ENCODE peak calls at places on chromosomes 5 and 9, in nine cellular contexts. Q, C, B, L, P, K, E, T and N are unnamed samples.

GRCh38 chr9:96139592-96140251 is 162.3 kb downstream of the HSD17B3 start:
- DNase-seq in Q (peak; percentile 88), C (peak; percentile 49), B (no peak), L (no peak), P (peak; percentile 38), K (peak; percentile 82), E (peak; percentile 5), T (peak; percentile 88), N (no peak)

GRCh38 chr9:105050296-105050695 is 122.3 kb upstream of the ABCA1 start:
- DNase-seq in Q (no peak), C (no peak), B (no peak), L (no peak), P (no peak), K (no peak), E (no peak), T (no peak), N (no peak)

GRCh38 chr5:35161637-35162248 is 68.5 kb downstream of the PRLR start:
- DNase-seq in Q (no peak), C (no peak), B (no peak), L (no peak), P (no peak), K (no peak), E (no peak), T (peak; percentile 33), N (no peak)

GRCh38 chr5:122501087-122501435 is 189.0 kb downstream of the SNCAIP start:
- DNase-seq in Q (peak; percentile 63), C (no peak), B (no peak), L (no peak), P (no peak), K (no peak), E (no peak), T (no peak), N (no peak)

GRCh38 chr5:14167211-14167845 is 24.2 kb downstream of the TRIO start:
- DNase-seq in Q (peak; percentile 38), C (no peak), B (no peak), L (no peak), P (no peak), K (no peak), E (peak; percentile 55), T (no peak), N (no peak)

GRCh38 chr5:142411656-142412425 is 87.0 kb upstream of the SPRY4 start:
- DNase-seq in Q (no peak), C (no peak), B (no peak), L (no peak), P (no peak), K (no peak), E (no peak), T (no peak), N (no peak)

GRCh38 chr5:106454651-106455415 is 1215.9 kb downstream of the EFNA5 start:
- DNase-seq in Q (peak; percentile 55), C (no peak), B (no peak), L (peak; percentile 59), P (no peak), K (no peak), E (peak; percentile 91), T (no peak), N (peak; percentile 81)

GRCh38 chr9:91186311-91187101 is 175.2 kb downstream of the AUH start:
- DNase-seq in Q (no peak), C (peak; percentile 28), B (no peak), L (no peak), P (no peak), K (no peak), E (peak; percentile 49), T (no peak), N (no peak)

GRCh38 chr5:39189297-39189955 is 29.9 kb downstream of the FYB1 start:
- DNase-seq in Q (no peak), C (no peak), B (no peak), L (no peak), P (no peak), K (no peak), E (no peak), T (no peak), N (no peak)

GRCh38 chr5:55037046-55037771 is 13.2 kb downstream of the GZMK start:
- DNase-seq in Q (no peak), C (no peak), B (no peak), L (peak; percentile 8), P (no peak), K (no peak), E (no peak), T (no peak), N (peak; percentile 86)

GRCh38 chr9:95055851-95056551 is 261.5 kb downstream of the FANCC start:
- DNase-seq in Q (peak; percentile 61), C (no peak), B (no peak), L (no peak), P (peak; percentile 42), K (no peak), E (no peak), T (no peak), N (peak; percentile 68)

GRCh38 chr5:139640432-139641115 is 7.6 kb upstream of the CXXC5 start:
- DNase-seq in Q (no peak), C (no peak), B (no peak), L (no peak), P (peak; percentile 56), K (peak; percentile 76), E (no peak), T (no peak), N (no peak)

GRCh38 chr5:72325566-72326297 is 5.6 kb downstream of the PTCD2 start:
- DNase-seq in Q (peak; percentile 70), C (no peak), B (no peak), L (no peak), P (no peak), K (no peak), E (peak; percentile 8), T (no peak), N (no peak)

GRCh38 chr5:124596595-124597388 is 149.6 kb downstream of the ZNF608 start:
- DNase-seq in Q (peak; percentile 76), C (no peak), B (no peak), L (peak; percentile 51), P (no peak), K (no peak), E (peak; percentile 85), T (no peak), N (peak; percentile 91)

GRCh38 chr9:99307846-99308245 is 85.8 kb downstream of the SEC61B start:
- DNase-seq in Q (no peak), C (no peak), B (no peak), L (no peak), P (no peak), K (no peak), E (no peak), T (no peak), N (peak; percentile 27)

GRCh38 chr5:169084775-169085566 is 216.0 kb downstream of the SLIT3 start:
- DNase-seq in Q (no peak), C (no peak), B (no peak), L (no peak), P (no peak), K (no peak), E (no peak), T (no peak), N (peak; percentile 31)

GRCh38 chr5:169085656-169086055 is 215.3 kb downstream of the SLIT3 start:
- DNase-seq in Q (no peak), C (no peak), B (no peak), L (no peak), P (no peak), K (no peak), E (peak; percentile 49), T (no peak), N (no peak)

GRCh38 chr5:169081008-169081724 is 219.8 kb downstream of the SLIT3 start:
- DNase-seq in Q (no peak), C (no peak), B (no peak), L (no peak), P (no peak), K (no peak), E (no peak), T (no peak), N (no peak)

GRCh38 chr5:169080352-169080938 is 220.5 kb downstream of the SLIT3 start:
- DNase-seq in Q (no peak), C (no peak), B (no peak), L (no peak), P (no peak), K (no peak), E (peak; percentile 6), T (no peak), N (no peak)

GRCh38 chr5:169083394-169084018 is 217.4 kb downstream of the SLIT3 start:
- DNase-seq in Q (no peak), C (no peak), B (no peak), L (no peak), P (no peak), K (no peak), E (no peak), T (no peak), N (peak; percentile 58)
- H3K4me1 ChIP-seq in Q (peaks cover 26% of the 10 kb centered on the region), C (peaks cover 4% of the 10 kb centered on the region), B (no peaks in the 10 kb centered on the region), L (no peaks in the 10 kb centered on the region), P (no peaks in the 10 kb centered on the region), K (no peaks in the 10 kb centered on the region), E (peaks cover 13% of the 10 kb centered on the region), T (no peaks in the 10 kb centered on the region), N (peaks cover 20% of the 10 kb centered on the region)

GRCh38 chr9:89440951-89441654 is 56.8 kb downstream of the SEMA4D start:
- DNase-seq in Q (no peak), C (peak; percentile 67), B (peak; percentile 69), L (no peak), P (no peak), K (no peak), E (no peak), T (peak; percentile 81), N (no peak)
- H3K4me1 ChIP-seq in Q (peaks cover 16% of the 10 kb centered on the region), C (peaks cover 33% of the 10 kb centered on the region), B (peaks cover 55% of the 10 kb centered on the region), L (peaks cover 12% of the 10 kb centered on the region), P (peaks cover 52% of the 10 kb centered on the region), K (no peaks in the 10 kb centered on the region), E (no peaks in the 10 kb centered on the region), T (peaks cover 49% of the 10 kb centered on the region), N (peaks cover 2% of the 10 kb centered on the region)

GRCh38 chr5:129356846-129357245 is 103.3 kb upstream of the ADAMTS19 start:
- DNase-seq in Q (no peak), C (no peak), B (no peak), L (no peak), P (no peak), K (no peak), E (no peak), T (no peak), N (no peak)

GRCh38 chr5:129361441-129362025 is 98.6 kb upstream of the ADAMTS19 start:
- DNase-seq in Q (peak; percentile 43), C (no peak), B (no peak), L (peak; percentile 15), P (no peak), K (no peak), E (no peak), T (no peak), N (peak; percentile 36)

GRCh38 chr5:129358069-129358468 is 102.0 kb upstream of the ADAMTS19 start:
- DNase-seq in Q (no peak), C (no peak), B (no peak), L (no peak), P (no peak), K (no peak), E (no peak), T (no peak), N (peak; percentile 14)

GRCh38 chr5:129363991-129364390 is 96.1 kb upstream of the ADAMTS19 start:
- DNase-seq in Q (no peak), C (no peak), B (no peak), L (no peak), P (no peak), K (no peak), E (no peak), T (no peak), N (no peak)

GRCh38 chr5:129359450-129359849 is 100.6 kb upstream of the ADAMTS19 start:
- DNase-seq in Q (no peak), C (no peak), B (no peak), L (no peak), P (no peak), K (no peak), E (peak; percentile 39), T (peak; percentile 24), N (no peak)
- H3K4me1 ChIP-seq in Q (no peaks in the 10 kb centered on the region), C (no peaks in the 10 kb centered on the region), B (no peaks in the 10 kb centered on the region), L (no peaks in the 10 kb centered on the region), P (no peaks in the 10 kb centered on the region), K (no peaks in the 10 kb centered on the region), E (peaks cover 10% of the 10 kb centered on the region), T (no peaks in the 10 kb centered on the region), N (no peaks in the 10 kb centered on the region)

GRCh38 chr9:93288341-93288740 is 104.4 kb downstream of the WNK2 start:
- DNase-seq in Q (no peak), C (no peak), B (no peak), L (no peak), P (no peak), K (no peak), E (no peak), T (no peak), N (peak; percentile 54)
- H3K4me1 ChIP-seq in Q (no peaks in the 10 kb centered on the region), C (no peaks in the 10 kb centered on the region), B (no peaks in the 10 kb centered on the region), L (no peaks in the 10 kb centered on the region), P (no peaks in the 10 kb centered on the region), K (no peaks in the 10 kb centered on the region), E (peaks cover 5% of the 10 kb centered on the region), T (no peaks in the 10 kb centered on the region), N (no peaks in the 10 kb centered on the region)